ENCODE peak calls at places on chromosomes 13 and 19, in four cellular contexts. D is BE2C, J is heart left ventricle, E is IMR-90. Q is an unnamed sample.

GRCh38 chr13:27772651-27773425 is 19.4 kb upstream of the GSX1 start:
- DNase-seq in E (no peak), J (no peak), D (no peak), Q (no peak)

GRCh38 chr19:55676384-55676783 is 1.4 kb downstream of the EPN1 start:
- DNase-seq in J (no peak), E (peak), D (no peak), Q (no peak)

GRCh38 chr19:16293133-16294085 is 31.2 kb upstream of the KLF2 start:
- DNase-seq in J (no peak), D (no peak), E (peak), Q (peak)

GRCh38 chr19:703651-704446 is 4.9 kb upstream of the PALM start:
- DNase-seq in D (peak), E (peak), J (peak), Q (peak)

GRCh38 chr13:70841240-70842061 is 733.2 kb upstream of the KLHL1 start:
- DNase-seq in D (no peak), J (peak), E (no peak), Q (no peak)

GRCh38 chr13:110509478-110509926 is 52.0 kb downstream of the RAB20 start:
- DNase-seq in D (no peak), E (peak), J (no peak), Q (no peak)

GRCh38 chr13:100650321-100650720 is 24.3 kb downstream of the TMTC4 start:
- DNase-seq in J (no peak), D (no peak), E (no peak), Q (no peak)

GRCh38 chr19:18611327-18612050 is 1.2 kb upstream of the TMEM59L start:
- DNase-seq in D (no peak), E (no peak), J (no peak), Q (no peak)

GRCh38 chr19:28427256-28428083 is 785.5 kb downstream of the UQCRFS1 start:
- DNase-seq in J (no peak), E (no peak), D (no peak), Q (no peak)

GRCh38 chr19:13228561-13228960 is 78.3 kb downstream of the IER2 start:
- DNase-seq in D (no peak), E (no peak), J (no peak), Q (no peak)

GRCh38 chr13:65872448-65872847 is 1357.7 kb downstream of the PCDH9 start:
- DNase-seq in D (no peak), J (no peak), E (no peak), Q (no peak)

GRCh38 chr19:49362048-49362925 is at the start of gene TEAD2:
- DNase-seq in E (peak), J (peak), D (peak), Q (peak)

GRCh38 chr13:98989469-98990235 is 11.8 kb upstream of the DOCK9 start:
- DNase-seq in E (no peak), J (no peak), D (no peak), Q (no peak)

GRCh38 chr19:47507031-47507430 is 7.8 kb downstream of the NAPA start:
- DNase-seq in J (no peak), E (no peak), D (no peak), Q (peak)

GRCh38 chr13:101949681-101950080 is 452.2 kb downstream of the FGF14 start:
- DNase-seq in E (no peak), D (no peak), J (no peak), Q (no peak)

GRCh38 chr19:45794627-45795026 is 2.0 kb upstream of the DMWD start:
- DNase-seq in D (no peak), E (no peak), J (no peak), Q (no peak)

GRCh38 chr13:73598021-73598712 is 536.0 kb downstream of the KLF12 start:
- DNase-seq in J (no peak), D (no peak), E (peak), Q (no peak)

GRCh38 chr13:106536244-106537034 is 977 bp upstream of the EFNB2 start:
- DNase-seq in E (peak), J (peak), D (peak), Q (peak)

GRCh38 chr13:50598338-50598737 is 245.2 kb downstream of the DLEU7 start:
- DNase-seq in D (no peak), E (no peak), J (no peak), Q (no peak)

GRCh38 chr13:24032674-24033073 is 127.8 kb upstream of the SPATA13 start:
- DNase-seq in J (no peak), E (peak), D (no peak), Q (no peak)

GRCh38 chr13:108877300-108877699 is 247.9 kb downstream of the MYO16 start:
- DNase-seq in E (peak), D (no peak), J (no peak), Q (no peak)

Q was measured in right cardiac atrium.